ENCODE peak calls at places on chromosomes 7 and 10, in seven cellular contexts. R, V, P, W, K, G and Q are unnamed samples.

GRCh38 chr10:56316603-56317002 is 44.5 kb downstream of the ZWINT start:
- DNase-seq in R (no peak), V (no peak), P (no peak), W (no peak), K (no peak), G (no peak), Q (no peak)

GRCh38 chr7:41224063-41224763 is 478.7 kb downstream of the INHBA start:
- DNase-seq in R (no peak), V (no peak), P (peak), W (no peak), K (peak), G (no peak), Q (no peak)

GRCh38 chr7:2982831-2983230 is 60.8 kb downstream of the CARD11 start:
- DNase-seq in R (no peak), V (no peak), P (no peak), W (no peak), K (no peak), G (no peak), Q (no peak)

GRCh38 chr7:98970805-98971204 is 92.5 kb downstream of the TRRAP start:
- DNase-seq in R (no peak), V (no peak), P (no peak), W (no peak), K (no peak), G (no peak), Q (no peak)

GRCh38 chr7:80775481-80775880 is 137.0 kb downstream of the CD36 start:
- DNase-seq in R (no peak), V (no peak), P (no peak), W (no peak), K (no peak), G (no peak), Q (no peak)

GRCh38 chr10:123272171-123272570 is 118.0 kb downstream of the BUB3 start:
- DNase-seq in R (no peak), V (no peak), P (no peak), W (no peak), K (no peak), G (no peak), Q (no peak)

GRCh38 chr10:91665842-91666241 is 33.0 kb upstream of the PPP1R3C start:
- DNase-seq in R (no peak), V (no peak), P (no peak), W (no peak), K (peak), G (no peak), Q (no peak)

GRCh38 chr10:126702181-126702580 is 31.7 kb upstream of the C10orf90 start:
- DNase-seq in R (no peak), V (no peak), P (peak), W (no peak), K (peak), G (no peak), Q (no peak)

GRCh38 chr10:93718937-93719725 is 16.7 kb upstream of the FRA10AC1 start:
- DNase-seq in R (no peak), V (peak), P (no peak), W (no peak), K (no peak), G (no peak), Q (no peak)

GRCh38 chr7:151113344-151114150 is 27.3 kb downstream of the AGAP3 start:
- DNase-seq in R (no peak), V (no peak), P (peak), W (no peak), K (peak), G (no peak), Q (no peak)

GRCh38 chr7:3995187-3995586 is 686.9 kb upstream of the FOXK1 start:
- DNase-seq in R (no peak), V (no peak), P (no peak), W (no peak), K (no peak), G (no peak), Q (no peak)

GRCh38 chr7:18861514-18861913 is 255.9 kb downstream of the TWIST1 start:
- DNase-seq in R (no peak), V (no peak), P (peak), W (no peak), K (peak), G (no peak), Q (no peak)

GRCh38 chr7:106883627-106884026 is 18.5 kb downstream of the PIK3CG start:
- DNase-seq in R (no peak), V (no peak), P (no peak), W (no peak), K (no peak), G (no peak), Q (no peak)

GRCh38 chr7:63900394-63901203 is 98.0 kb upstream of the ZNF722 start:
- DNase-seq in R (peak), V (peak), P (no peak), W (peak), K (no peak), G (peak), Q (peak)

GRCh38 chr10:72184156-72184555 is 31.7 kb upstream of the ANAPC16 start:
- DNase-seq in R (no peak), V (no peak), P (no peak), W (no peak), K (no peak), G (no peak), Q (no peak)

GRCh38 chr7:131723926-131724325 is 167.5 kb upstream of the PODXL start:
- DNase-seq in R (no peak), V (no peak), P (no peak), W (no peak), K (peak), G (no peak), Q (no peak)

GRCh38 chr10:11242443-11243386 is 225.0 kb downstream of the CELF2 start:
- DNase-seq in R (no peak), V (peak), P (no peak), W (peak), K (peak), G (no peak), Q (peak)

GRCh38 chr10:6044651-6045599 is 17.2 kb downstream of the IL2RA start:
- DNase-seq in R (no peak), V (no peak), P (no peak), W (no peak), K (no peak), G (no peak), Q (no peak)

GRCh38 chr10:133568287-133568614 is 2.9 kb upstream of the SYCE1 start:
- DNase-seq in R (no peak), V (no peak), P (no peak), W (no peak), K (no peak), G (no peak), Q (no peak)

DNA sequence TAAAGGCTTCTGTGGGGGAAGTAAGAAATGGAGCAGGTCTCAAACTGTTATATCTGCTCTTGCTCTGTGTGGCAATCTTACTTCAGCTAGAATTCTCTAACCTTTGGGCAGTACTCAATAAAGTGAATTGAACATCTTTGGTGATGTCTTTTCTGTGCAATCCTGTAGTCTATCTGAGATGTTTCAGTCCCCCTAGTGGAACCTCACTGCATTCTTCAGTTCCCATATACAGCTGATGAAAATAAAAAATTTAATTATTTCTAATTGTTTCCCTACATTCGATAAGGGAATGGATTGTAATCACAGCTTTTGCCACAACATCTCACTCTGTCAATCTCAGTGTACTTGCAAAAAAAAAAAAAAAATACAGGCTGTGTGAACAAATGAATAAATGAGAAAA is 522.6 kb downstream of the DNAJB9 start:
- DNase-seq in R (no peak), V (no peak), P (no peak), W (no peak), K (no peak), G (no peak), Q (no peak)
- TF ChIP-seq CTCF in R (no peak), V (no peak), P (no peak), W (no peak), K (no peak), G (no peak), Q (no peak)

GRCh38 chr10:116692225-116692624 is 50.1 kb downstream of the HSPA12A start:
- DNase-seq in R (no peak), V (no peak), P (no peak), W (no peak), K (no peak), G (no peak), Q (no peak)

GRCh38 chr10:116689744-116690143 is 52.6 kb downstream of the HSPA12A start:
- DNase-seq in R (no peak), V (no peak), P (no peak), W (no peak), K (no peak), G (no peak), Q (no peak)

GRCh38 chr10:116690356-116691078 is 51.8 kb downstream of the HSPA12A start:
- DNase-seq in R (no peak), V (peak), P (no peak), W (peak), K (peak), G (no peak), Q (no peak)

GRCh38 chr10:116691544-116692126 is 50.7 kb downstream of the HSPA12A start:
- DNase-seq in R (no peak), V (no peak), P (no peak), W (peak), K (no peak), G (no peak), Q (no peak)

GRCh38 chr10:116691079-116691398 is 51.3 kb downstream of the HSPA12A start:
- DNase-seq in R (no peak), V (no peak), P (no peak), W (peak), K (no peak), G (no peak), Q (no peak)
- TF ChIP-seq CTCF in R (no peak), V (no peak), P (no peak), W (no peak), K (no peak), G (no peak), Q (no peak)

GRCh38 chr7:35261476-35262285 is 7.8 kb upstream of the TBX20 start:
- DNase-seq in R (no peak), V (peak), P (no peak), W (no peak), K (no peak), G (no peak), Q (no peak)
- TF ChIP-seq CTCF in R (no peak), V (no peak), P (peak), W (no peak), K (no peak), G (no peak), Q (no peak)

GRCh38 chr10:44731271-44731670 is 179.9 kb upstream of the TMEM72 start:
- DNase-seq in R (no peak), V (no peak), P (no peak), W (no peak), K (no peak), G (no peak), Q (no peak)

DNA sequence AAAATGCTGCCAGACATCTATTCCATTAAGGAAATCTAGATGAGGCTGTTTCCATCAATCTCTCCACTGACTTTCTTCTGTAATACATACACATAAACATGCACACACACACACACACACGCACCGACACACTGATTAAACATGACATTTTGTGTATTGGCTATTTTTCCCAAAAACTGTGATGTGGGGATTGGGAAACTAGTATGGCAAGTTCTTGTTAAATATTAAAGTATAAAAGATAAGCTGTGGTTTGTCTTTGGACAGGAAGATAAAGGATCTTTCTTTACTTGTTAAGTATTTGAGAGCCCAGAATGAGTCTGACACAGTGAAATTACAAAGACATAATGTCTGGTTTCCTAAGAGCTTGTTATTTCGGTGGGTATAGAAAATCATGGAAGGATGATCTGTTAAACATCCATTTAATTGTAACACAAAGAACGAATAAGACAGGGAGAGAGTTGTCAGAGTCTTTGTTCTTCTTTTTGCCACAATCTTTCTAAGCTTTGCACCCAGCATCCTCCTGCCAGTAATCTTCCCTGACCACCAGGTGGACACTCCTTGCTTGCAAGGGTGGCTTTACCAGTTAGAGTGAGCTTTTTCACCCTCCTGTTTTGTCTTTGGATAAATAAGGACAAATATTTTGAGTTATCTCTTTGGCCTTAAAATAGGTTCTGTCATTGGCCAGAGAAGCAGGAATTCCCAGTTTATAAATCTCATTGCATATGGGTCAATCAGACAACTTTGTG is 177.2 kb upstream of the TMEM72 start:
- DNase-seq in R (no peak), V (no peak), P (no peak), W (no peak), K (no peak), G (no peak), Q (no peak)
- TF ChIP-seq CTCF in R (no peak), V (no peak), P (peak), W (no peak), K (peak), G (no peak), Q (no peak)

DNA sequence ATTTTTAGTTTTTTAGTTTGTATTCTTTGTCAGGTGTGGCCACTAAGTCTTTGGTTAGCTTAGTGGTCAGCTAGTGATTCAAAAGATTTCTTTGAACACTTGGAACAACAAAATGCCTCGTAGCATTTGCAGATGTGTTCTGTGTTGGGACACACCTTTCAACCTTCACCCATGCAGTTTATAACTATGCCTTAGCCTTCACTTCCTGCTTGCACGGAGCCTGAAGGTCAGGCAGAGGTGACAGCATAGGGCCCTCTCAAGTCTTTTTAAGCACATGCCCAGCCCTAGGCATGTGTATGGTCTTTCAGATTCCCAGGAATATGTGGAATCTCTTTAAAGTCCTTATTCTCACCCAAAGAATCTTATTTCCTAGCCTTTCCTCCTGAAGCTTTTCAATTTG is 17.6 kb downstream of the PLAC9 start:
- DNase-seq in R (no peak), V (no peak), P (no peak), W (no peak), K (no peak), G (peak), Q (no peak)
- TF ChIP-seq CTCF in R (no peak), V (no peak), P (no peak), W (no peak), K (no peak), G (no peak), Q (no peak)

GRCh38 chr7:55077581-55078410 is 59.0 kb downstream of the EGFR start:
- DNase-seq in R (no peak), V (no peak), P (no peak), W (peak), K (no peak), G (peak), Q (no peak)

GRCh38 chr7:55075464-55075971 is 56.7 kb downstream of the EGFR start:
- DNase-seq in R (peak), V (peak), P (no peak), W (no peak), K (no peak), G (no peak), Q (no peak)

GRCh38 chr7:55080000-55080629 is 61.3 kb downstream of the EGFR start:
- DNase-seq in R (no peak), V (no peak), P (no peak), W (no peak), K (no peak), G (no peak), Q (no peak)

GRCh38 chr7:55081067-55081853 is 62.4 kb downstream of the EGFR start:
- DNase-seq in R (no peak), V (no peak), P (no peak), W (peak), K (no peak), G (no peak), Q (no peak)

DNA sequence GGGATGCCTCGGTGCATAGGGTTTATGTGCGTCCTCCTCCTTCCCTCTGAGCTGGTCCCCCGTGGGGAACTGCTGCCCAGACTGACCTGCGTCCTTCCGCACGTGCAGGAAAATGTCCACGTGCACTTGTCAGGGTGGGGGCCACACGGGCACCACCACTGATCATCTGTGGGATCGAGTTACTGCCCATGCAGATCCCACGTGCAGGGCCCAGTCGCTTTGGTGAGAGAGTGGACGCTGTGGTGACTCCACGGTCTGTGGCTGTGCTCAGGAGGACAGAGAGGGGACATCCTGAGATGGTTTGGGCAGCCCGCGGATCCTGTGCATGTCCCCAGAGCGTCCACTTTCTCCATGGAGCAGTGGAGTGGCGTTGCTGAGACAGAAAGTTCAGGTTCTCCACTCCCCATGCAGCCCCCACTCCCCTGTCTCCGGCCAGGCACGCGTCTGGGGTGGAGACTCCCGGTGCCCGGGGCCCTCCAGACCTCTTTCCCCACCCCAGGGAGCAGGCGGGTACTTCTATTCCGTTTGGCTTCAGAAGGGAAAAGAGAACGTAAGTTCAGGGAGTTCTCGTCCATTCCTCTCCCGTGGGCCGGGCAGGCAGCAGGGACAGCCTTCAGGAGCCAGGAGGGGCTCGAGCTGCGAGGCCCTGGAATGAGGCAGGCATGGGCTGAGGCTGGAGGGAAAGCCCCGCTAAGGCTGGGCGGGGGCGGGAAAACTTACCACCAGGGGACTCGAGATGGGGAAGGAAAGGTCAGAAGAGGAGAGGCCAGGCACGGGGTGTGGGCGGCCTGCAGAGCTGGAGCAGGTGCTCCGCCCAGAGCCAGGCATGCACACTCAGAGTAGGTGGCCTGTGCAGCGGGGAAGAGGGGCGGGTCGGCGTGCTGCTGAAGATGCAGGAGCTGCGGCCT is 59.9 kb downstream of the EGFR start:
- DNase-seq in R (peak), V (no peak), P (no peak), W (peak), K (no peak), G (peak), Q (no peak)
- TF ChIP-seq CTCF in R (no peak), V (no peak), P (no peak), W (no peak), K (no peak), G (peak), Q (no peak)

GRCh38 chr10:102268333-102268999 is 23.1 kb downstream of the GBF1 start:
- DNase-seq in R (no peak), V (no peak), P (no peak), W (no peak), K (peak), G (no peak), Q (no peak)
- TF ChIP-seq CTCF in R (no peak), V (no peak), P (no peak), W (no peak), K (no peak), G (no peak), Q (no peak)

GRCh38 chr7:94243312-94243711 is 151.4 kb upstream of the COL1A2 start:
- DNase-seq in R (no peak), V (no peak), P (no peak), W (no peak), K (no peak), G (no peak), Q (no peak)
- TF ChIP-seq CTCF in R (no peak), V (no peak), P (no peak), W (no peak), K (no peak), G (no peak), Q (no peak)

DNA sequence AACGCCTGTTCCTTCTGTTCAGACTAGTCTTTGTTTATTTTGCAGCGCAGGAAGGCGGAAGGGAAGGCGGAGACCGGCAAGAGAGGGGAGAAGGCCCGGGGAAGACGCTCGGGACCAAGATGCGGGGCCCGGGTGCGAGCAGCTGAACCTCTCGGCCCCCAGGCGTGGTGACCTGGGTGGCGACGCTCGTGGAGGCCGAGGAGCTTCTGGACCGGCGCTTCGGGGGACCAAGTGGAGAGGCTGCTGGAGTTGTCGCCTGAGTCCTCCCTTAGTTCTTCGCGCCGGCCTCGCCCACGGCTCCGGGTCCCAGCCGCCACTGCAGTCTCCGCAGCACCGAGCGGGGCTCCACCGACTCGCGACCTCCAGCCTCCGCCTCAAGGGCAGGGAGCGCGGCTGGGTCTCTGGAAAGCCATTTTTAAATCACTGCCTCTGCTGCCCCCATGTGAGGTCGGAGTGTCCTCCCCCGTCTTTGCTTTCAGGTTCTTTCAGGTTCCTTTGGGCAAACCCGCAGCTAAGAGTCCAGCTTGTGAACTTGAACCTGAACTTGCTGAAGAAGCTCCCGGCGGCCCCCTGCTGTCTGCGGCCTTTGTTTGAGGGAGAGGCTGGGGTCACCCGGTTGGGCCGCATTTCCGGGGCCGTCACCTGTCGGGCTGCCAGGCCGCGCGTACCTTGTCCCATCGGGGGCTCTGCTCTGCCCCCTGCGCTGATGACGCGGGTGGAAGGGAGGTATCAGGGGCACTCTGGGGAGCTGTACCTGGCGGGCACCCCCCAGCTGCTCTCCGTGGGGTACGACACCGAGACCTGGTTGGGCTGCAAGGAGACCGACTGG is 136.0 kb downstream of the KIF20B start:
- DNase-seq in R (no peak), V (peak), P (no peak), W (peak), K (peak), G (peak), Q (peak)
- TF ChIP-seq CTCF in R (no peak), V (no peak), P (peak), W (no peak), K (no peak), G (no peak), Q (no peak)